ENCODE peak calls at places on chromosomes 7 and 10, in four cellular contexts. One of them, this sample, is unnamed.

GRCh38 chr7:48992816-48993215 is 68.5 kb downstream of the CDC14C start:
- DNase-seq in mammary epithelial cell: no peak
- DNase-seq in BJ: no peak
- DNase-seq in IMR-90: no peak
- DNase-seq in this sample: no peak

GRCh38 chr10:14586901-14587300 is 187.8 kb downstream of the FAM107B start:
- DNase-seq in mammary epithelial cell: peak
- DNase-seq in BJ: no peak
- DNase-seq in IMR-90: no peak
- DNase-seq in this sample: no peak

GRCh38 chr7:77798394-77799077 is at the start of the genes PHTF2 and TMEM60:
- DNase-seq in mammary epithelial cell: peak
- DNase-seq in BJ: peak
- DNase-seq in IMR-90: peak
- DNase-seq in this sample: peak

GRCh38 chr7:94832051-94832450 is 75.3 kb upstream of the PPP1R9A start:
- DNase-seq in mammary epithelial cell: no peak
- DNase-seq in BJ: no peak
- DNase-seq in IMR-90: no peak
- DNase-seq in this sample: no peak

GRCh38 chr10:43781480-43782361 is 133.0 kb upstream of the ZNF32 start:
- DNase-seq in mammary epithelial cell: no peak
- DNase-seq in BJ: no peak
- DNase-seq in IMR-90: peak
- DNase-seq in this sample: no peak

GRCh38 chr10:70433581-70434280 is 7.8 kb downstream of the NODAL start:
- DNase-seq in mammary epithelial cell: no peak
- DNase-seq in BJ: no peak
- DNase-seq in IMR-90: peak
- DNase-seq in this sample: no peak

GRCh38 chr10:52314822-52315552 is 906 bp downstream of the DKK1 start:
- DNase-seq in mammary epithelial cell: peak
- DNase-seq in BJ: no peak
- DNase-seq in IMR-90: peak
- DNase-seq in this sample: peak

GRCh38 chr7:63114371-63114985 is 884.2 kb upstream of the ZNF722 start:
- DNase-seq in mammary epithelial cell: no peak
- DNase-seq in BJ: no peak
- DNase-seq in IMR-90: no peak
- DNase-seq in this sample: no peak

GRCh38 chr10:75105576-75106197 is 5.8 kb upstream of the SAMD8 start:
- DNase-seq in mammary epithelial cell: no peak
- DNase-seq in BJ: no peak
- DNase-seq in IMR-90: no peak
- DNase-seq in this sample: no peak

GRCh38 chr10:78505657-78506056 is 472.0 kb downstream of the RPS24 start:
- DNase-seq in mammary epithelial cell: peak
- DNase-seq in BJ: no peak
- DNase-seq in IMR-90: peak
- DNase-seq in this sample: no peak

GRCh38 chr10:73759512-73760115 is 15.4 kb downstream of the SEC24C start:
- DNase-seq in mammary epithelial cell: no peak
- DNase-seq in BJ: no peak
- DNase-seq in IMR-90: no peak
- DNase-seq in this sample: no peak

GRCh38 chr10:8116926-8117493 is 62.5 kb downstream of the GATA3 start:
- DNase-seq in mammary epithelial cell: no peak
- DNase-seq in BJ: no peak
- DNase-seq in IMR-90: no peak
- DNase-seq in this sample: no peak

GRCh38 chr7:46607176-46607575 is 686.1 kb upstream of the IGFBP3 start:
- DNase-seq in mammary epithelial cell: no peak
- DNase-seq in BJ: no peak
- DNase-seq in IMR-90: no peak
- DNase-seq in this sample: peak

GRCh38 chr10:132846631-132847415 is 60.9 kb upstream of the NKX6-2 start:
- DNase-seq in mammary epithelial cell: no peak
- DNase-seq in BJ: no peak
- DNase-seq in IMR-90: no peak
- DNase-seq in this sample: no peak

GRCh38 chr7:29040570-29040906 is 82.4 kb upstream of the TRIL start:
- DNase-seq in mammary epithelial cell: no peak
- DNase-seq in BJ: no peak
- DNase-seq in IMR-90: no peak
- DNase-seq in this sample: no peak

GRCh38 chr10:132634241-132634946 is 96.8 kb downstream of the INPP5A start:
- DNase-seq in mammary epithelial cell: no peak
- DNase-seq in BJ: no peak
- DNase-seq in IMR-90: no peak
- DNase-seq in this sample: no peak

GRCh38 chr7:127885843-127886242 is 145.4 kb downstream of the LRRC4 start:
- DNase-seq in mammary epithelial cell: peak
- DNase-seq in BJ: no peak
- DNase-seq in IMR-90: peak
- DNase-seq in this sample: peak

GRCh38 chr7:23377134-23377533 is 78.0 kb downstream of the MALSU1 start:
- DNase-seq in mammary epithelial cell: peak
- DNase-seq in BJ: no peak
- DNase-seq in IMR-90: peak
- DNase-seq in this sample: peak

GRCh38 chr10:58334817-58335305 is at the start of gene UBE2D1:
- DNase-seq in mammary epithelial cell: peak
- DNase-seq in BJ: no peak
- DNase-seq in IMR-90: peak
- DNase-seq in this sample: peak
- TF ChIP-seq CTCF in mammary epithelial cell: no peak
- TF ChIP-seq CTCF in BJ: peak
- TF ChIP-seq CTCF in IMR-90: peak
- TF ChIP-seq CTCF in this sample: peak

GRCh38 chr7:158430308-158431034 is 157.2 kb downstream of the PTPRN2 start:
- DNase-seq in mammary epithelial cell: no peak
- DNase-seq in BJ: no peak
- DNase-seq in IMR-90: no peak
- DNase-seq in this sample: no peak

GRCh38 chr7:158431055-158431940 is 156.3 kb downstream of the PTPRN2 start:
- DNase-seq in mammary epithelial cell: no peak
- DNase-seq in BJ: no peak
- DNase-seq in IMR-90: no peak
- DNase-seq in this sample: no peak

GRCh38 chr7:158431941-158432347 is 155.7 kb downstream of the PTPRN2 start:
- DNase-seq in mammary epithelial cell: peak
- DNase-seq in BJ: no peak
- DNase-seq in IMR-90: peak
- DNase-seq in this sample: peak

GRCh38 chr7:158428842-158429753 is 158.5 kb downstream of the PTPRN2 start:
- DNase-seq in mammary epithelial cell: no peak
- DNase-seq in BJ: no peak
- DNase-seq in IMR-90: no peak
- DNase-seq in this sample: no peak

DNA sequence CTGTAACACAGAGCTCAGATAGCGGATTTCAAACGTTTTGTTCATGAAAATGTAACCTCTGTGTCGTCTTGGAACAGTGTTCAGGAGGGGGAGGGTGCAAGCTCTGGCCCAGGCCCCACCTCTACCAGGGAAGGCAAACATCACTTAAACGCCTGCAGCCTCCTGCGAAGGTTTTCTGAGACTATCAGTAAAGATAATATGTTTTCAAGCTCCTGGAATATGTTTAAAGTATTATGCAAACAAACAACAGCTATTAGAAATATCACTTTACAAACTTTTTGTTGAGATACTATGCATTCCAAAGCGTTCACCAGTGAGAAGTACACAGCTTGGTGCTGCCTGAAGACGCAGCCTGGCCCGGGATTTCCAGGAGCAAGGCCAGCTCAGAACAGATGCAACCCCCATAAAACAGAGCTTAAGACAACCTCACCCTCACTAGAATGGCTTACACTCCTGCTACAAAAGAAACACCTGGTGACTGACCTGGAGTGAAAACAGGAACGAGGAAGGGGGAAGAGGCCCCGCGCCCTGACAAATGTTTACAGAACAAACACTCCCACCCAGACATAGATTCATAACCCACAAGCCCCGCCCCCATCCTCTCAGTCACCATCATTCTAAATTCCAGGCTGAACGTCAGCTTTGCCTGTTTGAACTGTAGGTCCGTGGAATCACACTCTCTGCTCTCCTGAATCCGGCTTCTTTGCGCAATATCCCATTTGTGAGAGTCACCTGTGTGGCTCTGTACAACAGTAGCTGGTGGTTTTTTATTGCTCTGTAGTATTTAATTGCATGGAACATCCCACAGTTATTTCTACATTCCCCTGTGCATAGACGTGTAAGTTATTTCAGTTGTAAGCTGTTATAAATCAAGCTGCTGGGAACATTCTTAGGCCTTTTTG is 155.0 kb downstream of the PTPRN2 start:
- DNase-seq in mammary epithelial cell: peak
- DNase-seq in BJ: no peak
- DNase-seq in IMR-90: no peak
- DNase-seq in this sample: peak
- H3K4me3 ChIP-seq in mammary epithelial cell: no peak
- H3K4me3 ChIP-seq in BJ: no peak
- H3K4me3 ChIP-seq in IMR-90: no peak
- H3K4me3 ChIP-seq in this sample: no peak

GRCh38 chr10:86607674-86608073 is 46.7 kb upstream of the OPN4 start:
- DNase-seq in mammary epithelial cell: no peak
- DNase-seq in BJ: no peak
- DNase-seq in IMR-90: no peak
- DNase-seq in this sample: no peak
- TF ChIP-seq CTCF in mammary epithelial cell: no peak
- TF ChIP-seq CTCF in BJ: no peak
- TF ChIP-seq CTCF in IMR-90: no peak
- TF ChIP-seq CTCF in this sample: no peak

GRCh38 chr7:102045681-102046372 is 228.4 kb downstream of the CUX1 start:
- DNase-seq in mammary epithelial cell: no peak
- DNase-seq in BJ: no peak
- DNase-seq in IMR-90: no peak
- DNase-seq in this sample: no peak
- H3K4me3 ChIP-seq in mammary epithelial cell: no peak
- H3K4me3 ChIP-seq in BJ: no peak
- H3K4me3 ChIP-seq in IMR-90: no peak
- H3K4me3 ChIP-seq in this sample: peak

GRCh38 chr7:2522780-2523433 is 3.3 kb downstream of the LFNG start:
- DNase-seq in mammary epithelial cell: peak
- DNase-seq in BJ: no peak
- DNase-seq in IMR-90: no peak
- DNase-seq in this sample: peak
- TF ChIP-seq CTCF in mammary epithelial cell: no peak
- TF ChIP-seq CTCF in BJ: no peak
- TF ChIP-seq CTCF in IMR-90: no peak
- TF ChIP-seq CTCF in this sample: no peak

This sample was measured in fibroblast of villous mesenchyme.